ENCODE peak calls at places on chromosome 22, in nine cellular contexts. V is BE2C; Y is K562; T is CD8-positive, alpha-beta memory T cell; R is thoracic aorta; P is A673; H is psoas muscle; J is aorta; L is neuronal stem cell. Q is an unnamed sample.

GRCh38 chr22:35092146-35092805 is 26.3 kb downstream of the ISX start:
- DNase-seq in Y (no peak), P (no peak), L (no peak), V (no peak), J (no peak), R (no peak), H (no peak), T (no peak), Q (no peak)

GRCh38 chr22:35971418-35972119 is 57.1 kb downstream of the RBFOX2 start:
- DNase-seq in L (no peak), V (peak; percentile 72), Y (no peak), R (no peak), T (no peak), J (no peak), P (peak; percentile 96), H (no peak), Q (peak; percentile 37)

GRCh38 chr22:29300807-29301601 is 5.4 kb upstream of the GAS2L1 start:
- DNase-seq in J (peak; percentile 66), R (no peak), V (no peak), Y (no peak), P (no peak), T (no peak), H (no peak), L (no peak), Q (no peak)

GRCh38 chr22:40116496-40117200 is 61.1 kb upstream of the TNRC6B start:
- DNase-seq in H (no peak), J (no peak), L (no peak), V (no peak), Y (no peak), P (no peak), T (peak; percentile 77), R (no peak), Q (no peak)

GRCh38 chr22:26648011-26648497 is 9.3 kb upstream of the MIAT start:
- DNase-seq in Y (no peak), H (no peak), P (no peak), L (peak; percentile 81), R (no peak), J (no peak), V (peak; percentile 75), T (peak; percentile 44), Q (no peak)

GRCh38 chr22:41048791-41049717 is 43.3 kb upstream of the EP300 start:
- DNase-seq in R (peak; percentile 19), V (peak; percentile 96), H (peak; percentile 75), P (peak; percentile 73), L (peak; percentile 32), Y (peak; percentile 29), T (no peak), J (peak; percentile 88), Q (peak; percentile 45)

GRCh38 chr22:38756631-38757463 is 1.0 kb upstream of the SUN2 start:
- DNase-seq in Y (no peak), L (no peak), H (no peak), R (no peak), J (no peak), T (no peak), V (no peak), P (no peak), Q (no peak)

GRCh38 chr22:30905696-30906341 is 62.8 kb downstream of the MORC2 start:
- DNase-seq in J (no peak), T (no peak), P (no peak), R (no peak), H (no peak), V (no peak), L (no peak), Y (no peak), Q (no peak)

GRCh38 chr22:20456064-20456721 is 18.6 kb upstream of the SCARF2 start:
- DNase-seq in V (peak; percentile 84), Y (peak; percentile 100), T (peak; percentile 74), L (peak; percentile 71), J (peak; percentile 88), H (peak; percentile 75), P (peak; percentile 90), R (no peak), Q (peak; percentile 87)

GRCh38 chr22:41132555-41132954 is 40.2 kb downstream of the EP300 start:
- DNase-seq in Y (no peak), L (no peak), T (no peak), J (no peak), V (no peak), R (no peak), H (no peak), P (no peak), Q (no peak)

GRCh38 chr22:43693245-43693644 is 118.9 kb downstream of the EFCAB6 start:
- DNase-seq in Y (no peak), V (no peak), L (no peak), J (no peak), P (no peak), R (no peak), T (no peak), H (no peak), Q (no peak)

GRCh38 chr22:36021649-36022048 is 7.0 kb downstream of the RBFOX2 start:
- DNase-seq in V (no peak), Y (no peak), T (no peak), H (no peak), R (no peak), P (no peak), L (no peak), J (no peak), Q (no peak)

GRCh38 chr22:35315855-35316745 is 16.4 kb downstream of the TOM1 start:
- DNase-seq in H (peak; percentile 76), R (no peak), T (no peak), L (no peak), Y (no peak), P (no peak), V (no peak), J (peak; percentile 75), Q (no peak)

GRCh38 chr22:48892571-48893287 is 934.9 kb downstream of the BRD1 start:
- DNase-seq in Y (no peak), T (no peak), H (no peak), V (no peak), J (no peak), P (no peak), R (no peak), L (no peak), Q (no peak)

GRCh38 chr22:48890693-48891554 is 936.7 kb downstream of the BRD1 start:
- DNase-seq in J (peak; percentile 30), L (no peak), T (no peak), H (no peak), R (no peak), Y (no peak), P (no peak), V (no peak), Q (no peak)

GRCh38 chr22:48893288-48894063 is 934.2 kb downstream of the BRD1 start:
- DNase-seq in J (no peak), T (no peak), P (no peak), L (no peak), H (no peak), V (no peak), R (no peak), Y (no peak), Q (no peak)

GRCh38 chr22:48889887-48890692 is 937.6 kb downstream of the BRD1 start:
- DNase-seq in P (no peak), L (no peak), Y (no peak), V (no peak), J (peak; percentile 71), T (no peak), R (no peak), H (no peak), Q (no peak)

GRCh38 chr22:48891688-48892380 is 935.8 kb downstream of the BRD1 start:
- DNase-seq in T (no peak), V (no peak), H (no peak), P (no peak), J (no peak), R (no peak), L (no peak), Y (no peak), Q (no peak)
- H3K27me3 ChIP-seq in T (no peaks in the 10 kb centered on the region), V (no peaks in the 10 kb centered on the region), H (no peaks in the 10 kb centered on the region), P (no peaks in the 10 kb centered on the region), J (no peaks in the 10 kb centered on the region), R (no peaks in the 10 kb centered on the region), L (no peaks in the 10 kb centered on the region), Y (no peaks in the 10 kb centered on the region), Q (no peaks in the 10 kb centered on the region)

GRCh38 chr22:42611076-42611475 is 3.6 kb downstream of the POLDIP3 start:
- DNase-seq in H (no peak), V (no peak), T (no peak), Y (no peak), J (no peak), L (no peak), P (no peak), R (no peak), Q (peak; percentile 26)
- H3K4me1 ChIP-seq in H (peaks cover 56% of the 10 kb centered on the region), V (peaks cover 6% of the 10 kb centered on the region), T (peaks cover 64% of the 10 kb centered on the region), Y (peaks cover 21% of the 10 kb centered on the region), J (no peaks in the 10 kb centered on the region), L (peaks cover 14% of the 10 kb centered on the region), P (peaks cover 54% of the 10 kb centered on the region), R (peaks cover 40% of the 10 kb centered on the region), Q (peaks cover 8% of the 10 kb centered on the region)

DNA sequence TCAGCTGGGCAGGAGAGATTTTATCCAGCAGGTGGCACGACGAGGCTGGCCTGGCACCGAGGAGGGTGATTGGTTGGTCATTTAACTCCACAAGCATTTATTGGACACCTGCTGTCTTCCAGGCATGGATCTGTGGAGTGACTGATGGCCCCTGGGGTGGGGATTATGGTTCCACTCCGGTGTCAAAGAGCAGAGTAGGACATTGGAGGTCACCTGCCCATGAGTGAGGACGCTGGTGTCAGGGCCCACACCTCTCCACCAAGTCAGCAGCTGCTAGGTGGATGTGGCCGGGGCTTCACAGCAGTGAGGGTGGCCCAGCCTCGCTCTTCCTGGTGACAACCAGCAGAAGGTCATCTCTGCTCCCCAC is 428.5 kb downstream of the TBC1D22A start:
- DNase-seq in L (no peak), P (no peak), T (no peak), V (no peak), J (peak; percentile 53), H (no peak), R (no peak), Y (no peak), Q (no peak)
- H3K9me3 ChIP-seq in L (no peaks in the 10 kb centered on the region), P (no peaks in the 10 kb centered on the region), T (no peaks in the 10 kb centered on the region), V (no peaks in the 10 kb centered on the region), J (no peaks in the 10 kb centered on the region), H (peaks cover 5% of the 10 kb centered on the region), R (peaks cover 6% of the 10 kb centered on the region), Y (no peaks in the 10 kb centered on the region), Q (no peaks in the 10 kb centered on the region)

GRCh38 chr22:22180738-22181514 is 63.7 kb upstream of the VPREB1 start:
- DNase-seq in R (no peak), L (no peak), H (no peak), Y (no peak), V (no peak), T (no peak), P (no peak), J (no peak), Q (no peak)

GRCh38 chr22:22178992-22179391 is 65.6 kb upstream of the VPREB1 start:
- DNase-seq in J (no peak), T (no peak), R (no peak), L (no peak), P (no peak), V (no peak), Y (no peak), H (no peak), Q (no peak)

GRCh38 chr22:22179858-22180257 is 64.7 kb upstream of the VPREB1 start:
- DNase-seq in R (no peak), T (no peak), H (no peak), L (no peak), P (no peak), V (no peak), Y (no peak), J (no peak), Q (no peak)

GRCh38 chr22:22176929-22177616 is 67.5 kb upstream of the VPREB1 start:
- DNase-seq in L (no peak), H (no peak), T (no peak), J (no peak), P (no peak), Y (no peak), V (no peak), R (no peak), Q (no peak)

GRCh38 chr22:22178566-22178965 is 66.0 kb upstream of the VPREB1 start:
- DNase-seq in P (no peak), V (no peak), H (no peak), Y (no peak), L (no peak), R (no peak), J (no peak), T (no peak), Q (no peak)
- H3K27me3 ChIP-seq in P (peaks cover 39% of the 10 kb centered on the region), V (peaks cover 8% of the 10 kb centered on the region), H (peaks cover 26% of the 10 kb centered on the region), Y (peaks cover 33% of the 10 kb centered on the region), L (no peaks in the 10 kb centered on the region), R (no peaks in the 10 kb centered on the region), J (no peaks in the 10 kb centered on the region), T (no peaks in the 10 kb centered on the region), Q (peaks cover 71% of the 10 kb centered on the region)

Q was measured in cardiac muscle cell.